ENCODE peak calls at places on chromosomes 6 and 20, in seven cellular contexts. P is A673, L is RWPE1, K is HuH-7, X is body of pancreas, Q is foreskin keratinocyte, C is GDM1. N is an unnamed sample.

GRCh38 chr6:56624046-56624727 is 18.5 kb downstream of the DST start:
- DNase-seq in P (no peak), K (peak; percentile 12), L (no peak), C (no peak), X (no peak), Q (no peak), N (no peak)

GRCh38 chr6:146358341-146359046 is 185.1 kb upstream of the RAB32 start:
- DNase-seq in Q (peak; percentile 22), L (peak; percentile 13), C (no peak), K (no peak), P (peak; percentile 64), X (no peak), N (no peak)

GRCh38 chr20:54219751-54220426 is 12.0 kb downstream of the PFDN4 start:
- DNase-seq in L (peak; percentile 70), X (peak; percentile 12), P (peak; percentile 62), Q (no peak), K (no peak), C (no peak), N (no peak)

GRCh38 chr6:156534594-156534993 is 242.6 kb upstream of the ARID1B start:
- DNase-seq in C (no peak), L (no peak), P (no peak), K (no peak), Q (no peak), X (no peak), N (no peak)

GRCh38 chr6:53934013-53934412 is 139.2 kb downstream of the LRRC1 start:
- DNase-seq in L (no peak), C (no peak), K (no peak), Q (no peak), X (no peak), P (no peak), N (no peak)

GRCh38 chr6:7671076-7671475 is 54.8 kb upstream of the BMP6 start:
- DNase-seq in P (peak; percentile 24), Q (peak; percentile 22), L (peak; percentile 28), K (no peak), X (no peak), C (no peak), N (no peak)

GRCh38 chr6:109261815-109262214 is 120.5 kb downstream of the CD164 start:
- DNase-seq in Q (no peak), P (no peak), L (no peak), K (no peak), C (no peak), X (no peak), N (no peak)

GRCh38 chr6:105733556-105734162 is 330.8 kb upstream of the PREP start:
- DNase-seq in C (no peak), Q (no peak), L (peak; percentile 8), K (no peak), P (peak; percentile 23), X (no peak), N (no peak)

N was measured in right atrium auricular region.